ENCODE peak calls at places on chromosomes 4 and X, in four cellular contexts. O, W, B and F are unnamed samples.

GRCh38 chr4:150286656-150287055 is 208.4 kb downstream of the DCLK2 start:
- DNase-seq in O (no peak), W (no peak), B (no peak), F (no peak)

GRCh38 chr4:40199999-40200880 is 3.4 kb downstream of the RHOH start:
- DNase-seq in W (no peak), O (no peak), B (peak; percentile 23), F (no peak)

GRCh38 chr4:15893967-15894366 is 44.6 kb downstream of the FGFBP1 start:
- DNase-seq in B (peak; percentile 98), O (no peak), W (no peak), F (no peak)

GRCh38 chr4:40255722-40256281 is 59.0 kb downstream of the RHOH start:
- DNase-seq in B (peak; percentile 99), O (no peak), W (no peak), F (no peak)

GRCh38 chr4:125085-125820 is 952 bp downstream of the ZNF718 start:
- DNase-seq in O (peak; percentile 74), B (peak; percentile 17), W (no peak), F (peak; percentile 84)

GRCh38 chr4:7632971-7633370 is 198.2 kb upstream of the PSAPL1 start:
- DNase-seq in O (no peak), W (no peak), B (no peak), F (no peak)

GRCh38 chr4:6065166-6065565 is 46.9 kb upstream of the C4orf50 start:
- DNase-seq in O (no peak), B (no peak), W (no peak), F (no peak)

GRCh38 chrX:16112428-16112827 is 10.9 kb upstream of the GRPR start:
- DNase-seq in B (no peak), O (no peak), W (no peak), F (no peak)

GRCh38 chrX:71909956-71910355 is 689 bp upstream of the NHSL2 start:
- DNase-seq in O (peak; percentile 65), B (no peak), W (no peak), F (peak; percentile 69)

GRCh38 chr4:47718691-47719090 is 119.2 kb downstream of the CORIN start:
- DNase-seq in B (no peak), W (no peak), O (no peak), F (no peak)

GRCh38 chr4:98546910-98547544 is 111.4 kb downstream of the TSPAN5 start:
- DNase-seq in W (no peak), O (no peak), B (peak; percentile 54), F (no peak)

GRCh38 chrX:137028699-137029098 is 5.1 kb downstream of the GPR101 start:
- DNase-seq in O (no peak), W (no peak), B (no peak), F (no peak)

GRCh38 chr4:172819353-172819752 is 349.3 kb upstream of the GALNT7 start:
- DNase-seq in O (no peak), W (no peak), B (no peak), F (peak; percentile 37)

GRCh38 chrX:39633293-39633692 is 464.5 kb downstream of the BCOR start:
- DNase-seq in W (no peak), O (no peak), B (no peak), F (no peak)

GRCh38 chr4:1402021-1402515 is 4.2 kb downstream of the NKX1-1 start:
- DNase-seq in B (no peak), W (no peak), O (peak; percentile 28), F (no peak)

GRCh38 chr4:137905930-137906329 is 336.2 kb downstream of the SLC7A11 start:
- DNase-seq in O (no peak), W (no peak), B (peak; percentile 51), F (no peak)

GRCh38 chrX:108464604-108465003 is 25.0 kb downstream of the COL4A5 start:
- DNase-seq in O (no peak), W (no peak), B (no peak), F (peak; percentile 74)

GRCh38 chr4:53186714-53187358 is 179.0 kb downstream of the SCFD2 start:
- DNase-seq in W (no peak), B (no peak), O (no peak), F (no peak)

GRCh38 chr4:16126714-16127113 is 42.9 kb upstream of the PROM1 start:
- DNase-seq in O (no peak), W (no peak), B (no peak), F (no peak)

GRCh38 chr4:184849184-184849583 is 23.4 kb upstream of the ACSL1 start:
- DNase-seq in B (no peak), O (no peak), W (no peak), F (no peak)

GRCh38 chr4:7434766-7435150 is at the start of gene PSAPL1:
- DNase-seq in B (peak; percentile 3), W (no peak), O (peak; percentile 74), F (peak; percentile 79)

GRCh38 chrX:70424801-70425200 is 1.7 kb downstream of the GDPD2 start:
- DNase-seq in B (no peak), O (no peak), W (no peak), F (no peak)

GRCh38 chrX:47264507-47265173 is 31.8 kb downstream of the USP11 start:
- DNase-seq in O (no peak), B (peak; percentile 62), W (no peak), F (no peak)

GRCh38 chrX:120016068-120016441 is 61.4 kb downstream of the RHOXF2B start:
- DNase-seq in W (no peak), B (no peak), O (no peak), F (no peak)

GRCh38 chrX:136497556-136498048 is at the start of gene HTATSF1:
- DNase-seq in B (no peak), W (no peak), O (no peak), F (no peak)

GRCh38 chr4:92303621-92304027 is at the start of gene GRID2:
- DNase-seq in O (peak; percentile 78), B (peak; percentile 2), W (no peak), F (peak; percentile 92)

GRCh38 chr4:151409470-151410313 is 716 bp downstream of the FHIP1A start:
- DNase-seq in O (peak; percentile 75), W (no peak), B (no peak), F (peak; percentile 82)

GRCh38 chr4:40688446-40689095 is 58.9 kb upstream of the RBM47 start:
- DNase-seq in O (no peak), W (no peak), B (no peak), F (no peak)

GRCh38 chr4:114384629-114385028 is 214.0 kb upstream of the UGT8 start:
- DNase-seq in B (peak; percentile 77), O (no peak), W (no peak), F (peak; percentile 28)

GRCh38 chr4:143555676-143556075 is 42.2 kb downstream of the SMARCA5 start:
- DNase-seq in W (no peak), O (no peak), B (peak; percentile 5), F (peak; percentile 59)

GRCh38 chr4:165326831-165327210 is 648 bp upstream of the MSMO1 start:
- DNase-seq in B (peak; percentile 9), O (peak; percentile 73), W (no peak), F (peak; percentile 68)

GRCh38 chrX:153864101-153864500 is 21.9 kb downstream of the L1CAM start:
- DNase-seq in O (no peak), B (no peak), W (no peak), F (no peak)

GRCh38 chrX:28910501-28910900 is 323.3 kb downstream of the IL1RAPL1 start:
- DNase-seq in B (peak; percentile 76), O (no peak), W (no peak), F (no peak)

GRCh38 chr4:133156096-133156495 is 7.0 kb downstream of the PCDH10 start:
- DNase-seq in W (no peak), B (no peak), O (no peak), F (peak; percentile 18)

GRCh38 chrX:1488141-1488540 is 35.4 kb upstream of the ASMTL start:
- DNase-seq in W (no peak), O (no peak), B (no peak), F (no peak)

GRCh38 chr4:97081951-97082350 is 1061.3 kb downstream of the STPG2 start:
- DNase-seq in B (no peak), W (no peak), O (no peak), F (no peak)

GRCh38 chrX:124217289-124218251 is 114.9 kb upstream of the TEX13D start:
- DNase-seq in O (peak; percentile 52), W (no peak), B (no peak), F (peak; percentile 91)

GRCh38 chr4:22391548-22391947 is 124.3 kb downstream of the ADGRA3 start:
- DNase-seq in O (no peak), B (peak; percentile 54), W (peak; percentile 3), F (peak; percentile 64)
- H3K56ac ChIP-seq in O (no peak overlapping the region), B (no peak overlapping the region), W (no peak overlapping the region), F (no peak overlapping the region)

GRCh38 chr4:4837316-4837715 is 22.1 kb upstream of the MSX1 start:
- DNase-seq in B (no peak), O (no peak), W (no peak), F (no peak)

GRCh38 chr4:4837921-4838601 is 21.4 kb upstream of the MSX1 start:
- DNase-seq in B (peak; percentile 17), O (peak; percentile 29), W (no peak), F (peak; percentile 69)

GRCh38 chr4:4839471-4839810 is 20.0 kb upstream of the MSX1 start:
- DNase-seq in W (no peak), B (no peak), O (no peak), F (no peak)

GRCh38 chr4:4838602-4839470 is 20.6 kb upstream of the MSX1 start:
- DNase-seq in W (no peak), O (peak; percentile 17), B (no peak), F (peak; percentile 37)

DNA sequence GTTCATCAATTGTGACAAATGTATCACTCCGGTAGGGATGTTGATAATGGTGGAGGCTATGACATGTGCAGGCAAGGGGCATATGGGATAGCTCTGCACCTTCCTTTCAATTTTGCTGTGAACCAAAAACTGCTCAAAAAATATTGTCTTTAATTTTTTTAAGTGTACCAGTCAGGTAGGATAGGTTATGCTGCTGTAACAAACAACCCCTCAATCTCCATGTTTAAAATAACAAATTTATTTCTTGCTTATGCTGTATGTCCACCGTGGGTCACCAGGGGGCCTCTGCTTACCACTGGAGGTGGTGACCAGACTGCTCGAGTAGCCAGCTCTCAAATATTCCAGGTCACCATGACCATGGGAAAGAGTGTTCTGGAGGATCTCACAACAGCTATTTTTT is 23.4 kb upstream of the MSX1 start:
- DNase-seq in B (no peak), W (no peak), O (no peak), F (peak; percentile 26)
- H3K56ac ChIP-seq in B (no peak overlapping the region), W (no peak overlapping the region), O (no peak overlapping the region), F (no peak overlapping the region)

DNA sequence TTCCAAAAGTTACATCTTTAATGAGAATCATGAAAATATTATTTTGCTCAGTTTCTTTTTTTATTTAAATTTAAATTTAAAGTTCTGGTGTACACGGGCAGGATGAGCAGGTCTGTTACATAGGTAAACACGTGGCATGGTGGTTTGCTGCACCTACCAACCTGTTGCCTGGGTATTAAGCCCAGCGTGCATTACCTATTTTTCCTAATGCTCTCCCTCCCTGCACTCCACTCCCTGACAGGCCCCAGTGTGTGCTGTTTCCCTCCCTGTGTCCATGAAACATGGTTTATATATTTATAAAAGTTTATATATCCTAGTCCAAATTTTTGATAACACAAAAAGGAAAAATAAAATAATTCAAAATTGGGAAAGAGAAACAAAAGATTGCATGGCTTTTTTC is 4.0 kb downstream of the AFP start:
- DNase-seq in B (no peak), W (no peak), O (no peak), F (no peak)
- H3K56ac ChIP-seq in B (no peak overlapping the region), W (no peak overlapping the region), O (no peak overlapping the region), F (no peak overlapping the region)

GRCh38 chrX:123088930-123089329 is 95.1 kb upstream of the GRIA3 start:
- DNase-seq in O (no peak), W (no peak), B (no peak), F (no peak)

GRCh38 chrX:123085311-123085940 is 98.7 kb upstream of the GRIA3 start:
- DNase-seq in B (no peak), O (peak; percentile 32), W (peak; percentile 7), F (peak; percentile 84)

GRCh38 chrX:123088331-123088730 is 95.7 kb upstream of the GRIA3 start:
- DNase-seq in B (no peak), O (no peak), W (no peak), F (no peak)

GRCh38 chrX:123086768-123087167 is 97.3 kb upstream of the GRIA3 start:
- DNase-seq in B (no peak), W (no peak), O (no peak), F (no peak)

GRCh38 chrX:123087326-123087725 is 96.8 kb upstream of the GRIA3 start:
- DNase-seq in O (no peak), W (no peak), B (no peak), F (no peak)
- H3K56ac ChIP-seq in O (no peak overlapping the region), W (no peak overlapping the region), B (no peak overlapping the region), F (no peak overlapping the region)